ENCODE peak calls at places on chromosome 9, in nine cellular contexts. B, E, Z, Y, M, O, U, K and H are unnamed samples.

GRCh38 chr9:121736964-121737462 is 85.6 kb downstream of the DAB2IP start:
- DNase-seq in B (no peak), E (peak; percentile 51), Z (no peak), Y (peak; percentile 91), M (peak; percentile 61), O (no peak), U (no peak), K (peak; percentile 74), H (no peak)

GRCh38 chr9:130689937-130690700 is 3.5 kb upstream of the EXOSC2 start:
- DNase-seq in B (no peak), E (peak; percentile 42), Z (peak; percentile 93), Y (peak; percentile 87), M (peak; percentile 85), O (no peak), U (peak; percentile 53), K (peak; percentile 99), H (peak; percentile 96)

GRCh38 chr9:28317706-28318210 is 744.5 kb upstream of the C9orf72 start:
- DNase-seq in B (no peak), E (no peak), Z (no peak), Y (no peak), M (no peak), O (no peak), U (no peak), K (no peak), H (no peak)

GRCh38 chr9:108776920-108777650 is 78.7 kb downstream of the ACTL7B start:
- DNase-seq in B (no peak), E (no peak), Z (no peak), Y (peak; percentile 43), M (no peak), O (no peak), U (no peak), K (no peak), H (peak; percentile 88)

GRCh38 chr9:128203024-128203841 is at the start of gene DNM1:
- DNase-seq in B (peak; percentile 63), E (no peak), Z (no peak), Y (peak; percentile 69), M (no peak), O (peak; percentile 98), U (no peak), K (peak; percentile 99), H (peak; percentile 72)

GRCh38 chr9:78397045-78397843 is 100.3 kb downstream of the PSAT1 start:
- DNase-seq in B (no peak), E (no peak), Z (no peak), Y (no peak), M (no peak), O (no peak), U (no peak), K (no peak), H (no peak)

GRCh38 chr9:94919376-94920098 is 193.0 kb downstream of the AOPEP start:
- DNase-seq in B (no peak), E (no peak), Z (peak; percentile 81), Y (no peak), M (peak; percentile 33), O (no peak), U (no peak), K (peak; percentile 61), H (peak; percentile 82)

GRCh38 chr9:134619456-134619982 is 22.1 kb upstream of the COL5A1 start:
- DNase-seq in B (no peak), E (peak; percentile 6), Z (peak; percentile 8), Y (no peak), M (no peak), O (no peak), U (no peak), K (no peak), H (no peak)

GRCh38 chr9:90967171-90967570 is 165.6 kb downstream of the SYK start:
- DNase-seq in B (no peak), E (no peak), Z (no peak), Y (no peak), M (no peak), O (no peak), U (no peak), K (no peak), H (no peak)

GRCh38 chr9:90966475-90967150 is 165.0 kb downstream of the SYK start:
- DNase-seq in B (no peak), E (no peak), Z (no peak), Y (no peak), M (no peak), O (no peak), U (no peak), K (peak; percentile 77), H (no peak)

GRCh38 chr9:90965911-90966290 is 164.3 kb downstream of the SYK start:
- DNase-seq in B (no peak), E (no peak), Z (no peak), Y (no peak), M (no peak), O (no peak), U (no peak), K (no peak), H (no peak)

GRCh38 chr9:90965141-90965910 is 163.7 kb downstream of the SYK start:
- DNase-seq in B (no peak), E (no peak), Z (peak; percentile 26), Y (no peak), M (no peak), O (no peak), U (no peak), K (no peak), H (no peak)

DNA sequence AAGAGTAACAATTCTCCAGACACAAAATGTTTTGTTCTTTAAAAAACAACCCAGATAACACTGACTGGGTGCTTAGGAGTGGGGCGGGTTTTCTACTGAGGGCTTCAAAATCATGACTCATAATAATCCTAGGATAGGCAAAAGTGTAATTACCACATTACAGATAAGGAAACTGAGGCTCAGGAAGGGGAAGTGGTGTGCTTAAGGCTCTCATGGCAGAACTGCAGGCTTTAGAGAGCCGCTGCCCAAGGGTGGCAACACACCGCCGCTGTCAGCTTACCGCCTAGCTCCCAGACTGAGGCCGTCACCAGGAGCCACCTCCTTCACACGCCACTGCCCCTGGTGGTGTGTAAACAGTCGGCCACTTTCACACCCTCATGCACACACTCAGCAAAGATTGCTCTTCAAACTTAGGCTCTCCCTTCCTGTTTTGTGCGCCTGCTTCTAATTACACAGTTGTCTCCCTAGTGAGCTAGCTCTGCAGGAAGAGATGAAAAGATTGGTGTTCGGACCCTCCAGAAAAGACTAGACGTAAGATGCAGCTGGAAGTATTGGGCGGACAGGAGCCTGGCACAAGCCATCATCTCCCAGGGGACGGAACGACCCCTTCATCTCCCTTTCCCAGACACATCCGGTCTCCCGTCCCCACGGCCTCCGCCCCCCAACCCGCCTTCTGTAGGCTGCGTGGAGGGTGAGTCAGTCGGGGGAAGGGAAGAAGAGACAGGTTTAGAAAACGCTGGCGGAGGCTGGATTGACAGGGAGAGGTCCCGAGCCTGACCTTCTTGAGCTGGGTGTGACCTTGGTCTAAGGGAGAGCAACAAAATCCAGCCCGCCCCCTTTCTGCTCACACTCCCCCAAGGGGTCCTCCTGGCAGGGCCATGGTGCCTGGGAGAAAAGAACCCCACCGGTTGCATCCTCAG is 162.7 kb downstream of the SYK start:
- DNase-seq in B (no peak), E (no peak), Z (peak; percentile 58), Y (peak; percentile 61), M (no peak), O (peak; percentile 28), U (peak; percentile 35), K (no peak), H (peak; percentile 41)
- TF ChIP-seq CTCF in B (peak; percentile 37), E (no peak), Z (peak; percentile 6), Y (no peak), M (no peak), O (no peak), U (peak; percentile 51), K (no peak), H (peak; percentile 27)

GRCh38 chr9:84758817-84759216 is 89.3 kb downstream of the NTRK2 start:
- DNase-seq in B (no peak), E (no peak), Z (no peak), Y (no peak), M (no peak), O (no peak), U (no peak), K (no peak), H (no peak)

GRCh38 chr9:84759300-84759750 is 89.8 kb downstream of the NTRK2 start:
- DNase-seq in B (no peak), E (no peak), Z (no peak), Y (no peak), M (no peak), O (peak; percentile 30), U (no peak), K (peak; percentile 26), H (no peak)

GRCh38 chr9:84756156-84756555 is 86.6 kb downstream of the NTRK2 start:
- DNase-seq in B (no peak), E (no peak), Z (no peak), Y (no peak), M (no peak), O (no peak), U (no peak), K (no peak), H (no peak)

GRCh38 chr9:84755375-84755774 is 85.8 kb downstream of the NTRK2 start:
- DNase-seq in B (no peak), E (no peak), Z (no peak), Y (no peak), M (no peak), O (no peak), U (no peak), K (no peak), H (no peak)

DNA sequence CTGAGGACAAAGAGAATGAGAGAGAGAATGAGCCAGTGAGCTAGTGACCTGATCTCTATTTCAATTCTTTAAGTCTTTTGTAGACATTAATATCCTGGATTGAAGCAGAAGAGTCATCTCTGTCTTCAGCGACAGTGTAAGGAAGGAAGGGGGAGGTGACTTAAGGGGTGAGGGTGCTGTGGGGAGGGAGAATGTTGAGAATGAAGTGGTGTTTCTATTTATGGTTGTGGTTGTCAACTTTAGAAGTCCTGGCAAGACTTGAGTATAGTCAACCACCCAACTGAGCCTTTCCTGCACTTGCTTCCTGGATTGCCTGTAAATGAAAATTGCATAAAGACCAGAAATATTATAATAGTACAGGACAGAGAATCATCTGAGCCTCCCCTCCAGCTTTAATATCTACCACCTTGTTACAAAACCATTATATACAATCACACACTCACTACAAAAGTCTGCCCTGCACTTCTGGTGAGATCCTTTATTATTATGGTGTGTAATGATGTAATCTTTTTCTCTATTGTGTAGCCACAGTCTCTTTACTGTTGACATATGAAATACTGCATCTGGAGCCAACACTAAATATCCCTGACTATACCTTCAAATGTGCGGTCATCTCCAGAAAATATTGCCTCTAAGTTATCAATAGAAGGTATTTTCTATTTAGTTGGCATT is 91.7 kb downstream of the NTRK2 start:
- DNase-seq in B (no peak), E (no peak), Z (no peak), Y (no peak), M (no peak), O (no peak), U (no peak), K (no peak), H (no peak)
- TF ChIP-seq CTCF in B (no peak), E (no peak), Z (no peak), Y (no peak), M (no peak), O (no peak), U (no peak), K (no peak), H (no peak)

GRCh38 chr9:136133191-136133958 is 14.7 kb upstream of the TMEM250 start:
- DNase-seq in B (peak; percentile 64), E (no peak), Z (no peak), Y (no peak), M (no peak), O (no peak), U (no peak), K (no peak), H (peak; percentile 39)
- TF ChIP-seq CTCF in B (peak; percentile 64), E (no peak), Z (peak; percentile 31), Y (no peak), M (no peak), O (peak; percentile 27), U (no peak), K (peak; percentile 69), H (peak; percentile 47)

DNA sequence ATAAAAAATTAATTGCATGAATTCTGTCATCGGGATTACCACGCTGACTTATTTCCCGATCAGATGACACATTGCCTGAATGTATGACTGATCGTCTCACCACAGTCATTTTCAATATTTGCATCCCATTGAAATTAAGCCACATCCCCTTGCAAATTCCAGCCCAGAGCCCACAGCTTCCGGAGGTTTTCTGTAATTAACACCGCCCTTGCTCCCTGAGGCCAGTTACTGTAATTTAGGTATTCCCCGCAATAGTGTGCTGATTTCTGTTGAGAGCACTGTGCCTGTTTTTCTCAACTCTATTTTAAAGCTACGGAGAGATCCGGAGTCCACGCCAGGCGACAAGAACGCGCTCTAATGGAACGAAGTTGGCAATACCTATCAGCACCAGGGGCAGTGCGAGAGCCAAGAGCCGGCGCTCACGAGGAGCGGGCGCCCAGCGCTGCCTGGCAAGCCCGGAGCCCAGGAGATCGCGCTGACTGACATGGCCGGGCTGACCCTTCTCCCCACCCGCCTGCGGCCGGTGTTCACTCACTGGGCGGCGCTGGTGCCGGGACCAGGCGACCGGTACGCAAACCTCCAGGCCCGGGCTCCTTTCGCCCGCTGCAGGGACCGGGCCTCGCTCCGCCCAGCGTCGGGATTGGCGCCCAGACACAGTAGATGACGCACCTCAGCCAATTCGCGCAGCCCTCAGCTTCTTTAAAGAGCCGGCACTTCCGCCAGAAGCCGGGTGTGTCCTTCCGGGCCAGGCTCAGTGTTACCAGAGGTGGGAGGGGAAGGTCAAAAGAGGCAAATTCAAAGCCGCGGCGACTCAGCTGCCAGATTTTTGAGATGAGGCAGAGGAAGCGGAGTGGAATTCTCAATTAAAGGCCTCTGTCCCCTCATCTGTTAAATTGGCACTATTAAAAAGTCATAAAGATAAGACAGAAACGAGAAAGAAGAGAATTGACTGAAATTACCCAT is at the start of gene PLGRKT:
- DNase-seq in B (peak; percentile 78), E (peak; percentile 84), Z (peak; percentile 93), Y (peak; percentile 96), M (peak; percentile 91), O (peak; percentile 90), U (peak; percentile 85), K (peak; percentile 59), H (peak; percentile 96)
- TF ChIP-seq CTCF in B (peak; percentile 33), E (no peak), Z (no peak), Y (no peak), M (no peak), O (peak; percentile 17), U (peak; percentile 30), K (peak; percentile 22), H (peak; percentile 24)